ENCODE peak calls at places on chromosomes 6 and 20, in six cellular contexts. P is K562, H is HepG2, M is SK-N-SH, U is H1, J is GM12892. V is an unnamed sample.
A peak's percentile ranks its signal among the peaks of the same experiment; 100 is the strongest.

GRCh38 chr6:134714679-134715078 is 235.2 kb downstream of the ALDH8A1 start:
- DNase-seq in U (no peak), M (no peak), J (no peak), H (no peak), P (no peak), V (no peak)

GRCh38 chr20:4855097-4855496 is 133.4 kb downstream of the PRND start:
- DNase-seq in H (no peak), J (no peak), M (no peak), P (no peak), U (no peak), V (no peak)

GRCh38 chr6:133774356-133774755 is 114.6 kb upstream of the TCF21 start:
- DNase-seq in J (no peak), M (no peak), H (no peak), P (no peak), U (no peak), V (no peak)

GRCh38 chr6:56741472-56741871 is 98.8 kb upstream of the DST start:
- DNase-seq in M (no peak), P (no peak), U (no peak), H (no peak), J (no peak), V (no peak)

GRCh38 chr6:79077680-79078056 is 386 bp downstream of the PHIP start:
- DNase-seq in U (no peak), J (peak; percentile 23), M (peak; percentile 78), H (no peak), P (peak; percentile 57), V (peak; percentile 32)

GRCh38 chr20:1657556-1658334 is at the start of gene SIRPG:
- DNase-seq in U (no peak), M (no peak), P (no peak), H (no peak), J (no peak), V (no peak)

GRCh38 chr6:5151955-5152401 is 66.8 kb downstream of the PPP1R3G start:
- DNase-seq in U (no peak), J (no peak), H (no peak), P (no peak), M (no peak), V (no peak)

GRCh38 chr20:31843881-31844280 is 1.5 kb downstream of the FOXS1 start:
- DNase-seq in M (no peak), U (no peak), J (no peak), P (no peak), H (no peak), V (no peak)

GRCh38 chr6:24391756-24392405 is 10.9 kb upstream of the MRS2 start:
- DNase-seq in P (no peak), H (no peak), J (no peak), M (no peak), U (no peak), V (peak; percentile 25)

GRCh38 chr6:166078294-166078693 is 89.4 kb downstream of the TBXT start:
- DNase-seq in H (no peak), M (no peak), J (no peak), P (no peak), U (no peak), V (no peak)

GRCh38 chr6:139027620-139028182 is 844 bp upstream of the ABRACL start:
- DNase-seq in J (no peak), M (no peak), P (no peak), H (no peak), U (peak; percentile 56), V (no peak)

GRCh38 chr6:106692112-106692822 is 62.9 kb downstream of the QRSL1 start:
- DNase-seq in P (no peak), U (no peak), M (no peak), J (no peak), H (no peak), V (no peak)

GRCh38 chr6:139337830-139338229 is 36.6 kb downstream of the CITED2 start:
- DNase-seq in J (no peak), M (no peak), P (no peak), H (no peak), U (no peak), V (no peak)

GRCh38 chr6:154872605-154873004 is 122.5 kb upstream of the TIAM2 start:
- DNase-seq in H (no peak), J (no peak), P (no peak), M (no peak), U (peak; percentile 49), V (no peak)

GRCh38 chr6:19180348-19181073 is 656.7 kb upstream of the ID4 start:
- DNase-seq in P (no peak), M (no peak), J (no peak), H (no peak), U (no peak), V (no peak)
- TF ChIP-seq POLR2AphosphoS5 in P (no peak), M (no peak), J (no peak), H (no peak), U (no peak), V (no peak)

DNA sequence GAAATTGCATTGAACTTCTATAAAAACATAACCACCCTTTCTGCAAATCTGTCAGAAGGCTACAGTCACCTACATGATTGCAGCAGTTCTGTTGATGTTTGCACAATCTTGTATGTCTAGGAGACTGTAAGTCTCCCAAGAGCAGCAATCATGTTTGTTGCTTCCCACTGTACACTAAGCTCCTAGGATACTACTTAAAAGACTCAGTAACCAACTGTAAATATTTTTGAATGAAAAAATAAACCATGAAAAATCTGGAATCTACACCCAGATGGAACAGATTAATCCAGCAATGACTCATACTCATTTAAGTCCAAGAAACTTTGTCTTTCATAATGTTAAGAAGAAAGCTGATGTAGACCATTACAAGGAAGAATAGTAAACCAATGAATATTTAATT is 168.6 kb upstream of the ATXN1 start:
- DNase-seq in H (no peak), U (no peak), M (no peak), J (no peak), P (no peak), V (no peak)
- TF ChIP-seq TAF1 in H (no peak), U (no peak), M (no peak), J (no peak), P (no peak), V (no peak)

DNA sequence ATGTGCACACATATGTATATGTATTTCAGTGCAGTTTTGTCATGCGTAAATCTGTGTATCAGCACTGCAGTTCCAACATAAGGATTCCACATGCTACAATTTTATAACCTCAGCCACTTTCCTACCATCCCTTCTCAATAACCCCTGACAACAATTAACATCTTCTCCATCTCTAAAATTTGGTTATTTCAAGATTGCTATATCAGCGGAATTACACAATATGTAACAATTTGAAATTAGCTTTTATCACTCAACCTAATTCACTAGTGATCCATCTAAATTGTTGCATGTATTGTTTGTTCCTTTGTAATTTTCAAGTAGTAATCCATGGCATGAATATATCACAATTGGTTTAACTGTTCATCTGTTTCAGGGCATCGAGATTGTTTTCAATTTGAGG is 511.3 kb downstream of the HAO1 start:
- DNase-seq in P (no peak), J (no peak), U (no peak), M (no peak), H (no peak), V (no peak)
- TF ChIP-seq POLR2AphosphoS5 in P (no peak), J (no peak), U (no peak), M (no peak), H (no peak), V (no peak)

GRCh38 chr20:48718914-48719578 is 108.8 kb downstream of the PREX1 start:
- DNase-seq in H (no peak), M (no peak), U (no peak), P (no peak), J (no peak), V (no peak)
- TF ChIP-seq TAF1 in H (no peak), M (no peak), U (no peak), P (no peak), J (no peak), V (no peak)

DNA sequence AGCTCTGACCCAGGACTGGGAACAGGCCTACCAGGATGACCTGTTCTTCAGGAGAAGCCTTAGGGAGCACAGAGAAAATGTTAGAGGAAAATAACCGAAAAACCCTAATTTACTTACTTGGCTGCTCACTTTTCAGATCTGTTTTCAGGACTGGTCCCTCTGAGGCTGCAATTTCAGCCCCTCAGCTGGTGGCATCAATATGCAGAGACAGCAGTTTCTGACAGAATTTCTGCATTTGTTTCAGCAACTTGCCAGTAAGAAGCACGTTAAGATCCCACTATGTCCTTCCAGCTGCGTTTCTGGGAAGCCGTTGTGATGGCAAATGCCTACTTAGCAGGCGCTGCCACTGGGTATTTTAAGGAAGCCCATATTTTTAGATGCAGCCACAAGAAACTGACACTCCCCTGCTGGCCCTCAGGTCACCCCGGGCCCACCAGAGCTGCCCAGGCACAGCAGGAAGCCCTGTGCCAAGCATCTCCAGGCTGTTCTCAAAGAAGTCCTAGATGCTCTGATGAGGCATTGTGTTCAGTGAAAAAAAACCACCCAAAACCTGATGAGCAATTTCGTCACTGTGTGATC is 7.5 kb downstream of the YTHDF1 start:
- DNase-seq in U (no peak), M (no peak), P (no peak), H (no peak), J (no peak), V (no peak)
- TF ChIP-seq POLR2AphosphoS5 in U (no peak), M (no peak), P (no peak), H (no peak), J (no peak), V (no peak)

DNA sequence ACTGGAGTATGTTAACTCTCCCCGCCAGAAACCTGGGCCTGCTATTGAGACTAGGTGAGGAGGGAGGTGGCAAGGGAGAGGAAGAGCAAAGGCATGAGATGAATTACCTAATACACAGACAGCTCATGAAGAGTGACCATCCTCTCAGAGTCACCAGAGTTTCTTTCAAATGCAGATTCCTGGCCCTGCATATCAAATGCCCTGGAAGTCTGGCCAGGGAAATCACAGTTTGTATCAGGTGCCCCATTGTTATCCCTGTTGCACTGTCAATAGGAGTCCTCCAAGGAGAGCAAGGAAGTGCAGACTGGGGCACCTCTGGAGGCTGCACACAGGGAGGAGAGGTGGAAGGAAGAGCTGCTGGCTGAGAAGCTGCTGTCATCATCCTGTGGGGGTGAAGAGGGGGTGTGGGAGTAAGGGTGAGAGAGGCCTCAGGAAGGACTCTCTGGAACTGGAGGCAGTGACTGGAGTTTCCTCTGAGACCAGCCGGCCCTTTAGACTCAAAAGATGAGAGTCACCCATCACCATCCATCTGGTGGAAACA is 267.9 kb downstream of the UST start:
- DNase-seq in H (no peak), U (peak; percentile 70), M (no peak), P (no peak), J (no peak), V (no peak)
- TF ChIP-seq TAF1 in H (no peak), U (peak; percentile 52), M (no peak), P (no peak), J (no peak), V (no peak)

GRCh38 chr20:58993332-58994248 is 12.5 kb downstream of the NELFCD start:
- DNase-seq in J (no peak), U (no peak), H (no peak), M (no peak), P (no peak), V (no peak)
- TF ChIP-seq POLR2AphosphoS5 in J (peak; percentile 60), U (no peak), H (no peak), M (no peak), P (no peak), V (peak; percentile 70)